ENCODE peak calls at places on chromosomes 12 and 14, in eight cellular contexts. N is brain microvascular endothelial cell, F is Peyer's patch, I is PC-3, C is pancreas, D is psoas muscle, L is sigmoid colon, S is suprapubic skin. Q is an unnamed sample.
A peak's percentile ranks its signal among the peaks of the same experiment; 100 is the strongest.

GRCh38 chr12:53325539-53326061 is 4.2 kb upstream of the AAAS start:
- DNase-seq in N (no peak), F (peak; percentile 54), I (no peak), C (peak; percentile 60), D (peak; percentile 53), L (peak; percentile 73), S (no peak), Q (peak; percentile 70)

GRCh38 chr12:43057561-43057960 is 468.0 kb upstream of the PRICKLE1 start:
- DNase-seq in N (no peak), F (no peak), I (peak; percentile 7), C (no peak), D (no peak), L (no peak), S (no peak), Q (no peak)

GRCh38 chr12:16012086-16012485 is 101.0 kb downstream of the DERA start:
- DNase-seq in N (peak; percentile 15), F (no peak), I (no peak), C (peak; percentile 63), D (peak; percentile 30), L (peak; percentile 74), S (no peak), Q (no peak)

GRCh38 chr14:98688446-98688845 is 583.6 kb downstream of the BCL11B start:
- DNase-seq in N (no peak), F (no peak), I (no peak), C (no peak), D (no peak), L (no peak), S (no peak), Q (no peak)

GRCh38 chr12:65278576-65279386 is at the start of gene MSRB3:
- DNase-seq in N (peak; percentile 60), F (peak; percentile 59), I (peak; percentile 61), C (peak; percentile 53), D (peak; percentile 79), L (peak; percentile 92), S (peak; percentile 83), Q (peak; percentile 80)

GRCh38 chr14:95200404-95200803 is 43.1 kb upstream of the DICER1 start:
- DNase-seq in N (no peak), F (no peak), I (no peak), C (peak; percentile 40), D (no peak), L (no peak), S (no peak), Q (peak; percentile 87)

GRCh38 chr12:5262450-5262849 is 169.5 kb upstream of the NTF3 start:
- DNase-seq in N (peak; percentile 13), F (no peak), I (no peak), C (no peak), D (no peak), L (no peak), S (no peak), Q (no peak)

GRCh38 chr12:54891717-54892478 is 37.6 kb downstream of the MUCL1 start:
- DNase-seq in N (peak; percentile 28), F (no peak), I (peak; percentile 96), C (no peak), D (no peak), L (no peak), S (no peak), Q (no peak)

GRCh38 chr12:124224535-124225110 is 70.3 kb upstream of the RFLNA start:
- DNase-seq in N (no peak), F (no peak), I (no peak), C (no peak), D (no peak), L (no peak), S (no peak), Q (no peak)

GRCh38 chr14:53048631-53049030 is 97.8 kb upstream of the FERMT2 start:
- DNase-seq in N (no peak), F (no peak), I (no peak), C (no peak), D (no peak), L (no peak), S (no peak), Q (no peak)

GRCh38 chr12:85641796-85642195 is 194.4 kb downstream of the RASSF9 start:
- DNase-seq in N (no peak), F (no peak), I (peak; percentile 59), C (no peak), D (no peak), L (no peak), S (no peak), Q (no peak)

GRCh38 chr12:108190529-108190928 is 61.4 kb downstream of the WSCD2 start:
- DNase-seq in N (no peak), F (no peak), I (no peak), C (no peak), D (no peak), L (peak; percentile 67), S (no peak), Q (no peak)

GRCh38 chr12:108193922-108194321 is 64.8 kb downstream of the WSCD2 start:
- DNase-seq in N (peak; percentile 5), F (peak; percentile 52), I (peak; percentile 36), C (no peak), D (no peak), L (no peak), S (no peak), Q (no peak)

GRCh38 chr12:108193493-108193892 is 64.4 kb downstream of the WSCD2 start:
- DNase-seq in N (no peak), F (no peak), I (no peak), C (no peak), D (no peak), L (no peak), S (no peak), Q (no peak)

GRCh38 chr12:108191086-108191485 is 62.0 kb downstream of the WSCD2 start:
- DNase-seq in N (no peak), F (no peak), I (no peak), C (no peak), D (no peak), L (no peak), S (no peak), Q (no peak)

DNA sequence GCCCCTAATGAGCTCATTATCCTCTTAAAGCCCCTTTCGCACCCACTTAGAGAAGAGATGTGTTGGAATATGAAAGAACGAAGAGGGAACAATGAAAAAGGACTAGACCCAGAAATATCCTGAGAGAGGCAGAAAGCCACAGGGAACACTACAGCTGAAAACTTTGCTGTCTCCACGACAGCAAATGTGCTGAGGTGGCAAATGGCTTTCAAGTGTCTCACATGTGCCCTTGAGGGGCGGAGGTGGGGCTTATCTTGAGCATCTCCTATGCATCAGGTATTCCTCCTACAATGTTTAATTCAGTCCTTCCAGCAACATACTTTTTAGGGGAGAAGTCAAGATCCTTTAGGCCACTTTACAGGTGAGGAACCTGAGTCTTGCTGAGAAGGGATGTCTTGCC is 62.9 kb downstream of the WSCD2 start:
- DNase-seq in N (no peak), F (no peak), I (no peak), C (no peak), D (no peak), L (no peak), S (no peak), Q (no peak)
- H3K36me3 ChIP-seq in N (no peaks in the 10 kb centered on the region), F (no peaks in the 10 kb centered on the region), I (no peaks in the 10 kb centered on the region), C (no peaks in the 10 kb centered on the region), D (no peaks in the 10 kb centered on the region), L (no peaks in the 10 kb centered on the region), S (no peaks in the 10 kb centered on the region), Q (no peaks in the 10 kb centered on the region)

DNA sequence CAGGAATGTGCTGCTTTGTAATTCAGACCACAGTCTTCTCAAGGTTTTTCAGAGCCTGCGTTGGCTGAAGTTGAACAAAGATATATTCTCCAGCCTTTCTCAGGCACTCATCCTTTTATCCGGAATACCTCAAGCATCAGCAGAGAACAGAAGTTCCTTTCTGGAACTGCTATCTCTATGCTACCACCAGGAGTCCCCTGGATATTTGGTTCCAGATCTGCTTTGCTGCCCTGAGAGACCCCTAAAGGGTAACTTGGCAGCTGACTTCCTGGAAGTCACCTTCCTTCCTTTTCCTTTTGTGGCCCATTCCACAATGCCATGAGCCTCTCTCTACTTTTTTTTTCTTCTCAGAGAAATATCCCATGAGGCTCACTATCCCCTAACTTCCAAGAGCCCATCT is 188.2 kb downstream of the PLCZ1 start:
- DNase-seq in N (no peak), F (no peak), I (no peak), C (no peak), D (no peak), L (no peak), S (no peak), Q (no peak)
- H3K36me3 ChIP-seq in N (no peaks in the 10 kb centered on the region), F (no peaks in the 10 kb centered on the region), I (no peaks in the 10 kb centered on the region), C (no peaks in the 10 kb centered on the region), D (no peaks in the 10 kb centered on the region), L (no peaks in the 10 kb centered on the region), S (no peaks in the 10 kb centered on the region), Q (no peaks in the 10 kb centered on the region)

DNA sequence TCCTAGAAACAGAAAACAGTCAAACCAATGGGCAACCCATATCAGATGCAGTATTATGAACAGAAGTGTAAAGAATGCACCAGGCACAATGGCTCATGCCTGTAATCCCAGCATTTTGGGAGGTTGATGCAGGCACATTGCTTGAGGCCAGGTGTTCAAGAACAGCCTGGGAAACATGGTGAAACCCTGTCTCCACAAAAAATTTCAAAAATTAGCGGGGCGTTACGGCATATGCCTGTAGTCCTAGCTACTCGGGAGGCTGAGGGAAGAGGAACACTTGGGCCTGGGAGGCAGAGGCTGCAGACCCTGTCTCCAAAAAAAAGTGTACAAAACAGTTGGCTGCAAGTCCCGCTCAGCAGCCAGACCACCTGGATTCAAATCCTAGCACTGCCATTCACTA is 4.9 kb downstream of the PXN start:
- DNase-seq in N (no peak), F (no peak), I (no peak), C (no peak), D (no peak), L (no peak), S (no peak), Q (no peak)
- H3K36me3 ChIP-seq in N (peaks cover 6% of the 10 kb centered on the region), F (no peaks in the 10 kb centered on the region), I (peaks cover 44% of the 10 kb centered on the region), C (no peaks in the 10 kb centered on the region), D (peaks cover 2% of the 10 kb centered on the region), L (no peaks in the 10 kb centered on the region), S (peaks cover 3% of the 10 kb centered on the region), Q (no peaks in the 10 kb centered on the region)

DNA sequence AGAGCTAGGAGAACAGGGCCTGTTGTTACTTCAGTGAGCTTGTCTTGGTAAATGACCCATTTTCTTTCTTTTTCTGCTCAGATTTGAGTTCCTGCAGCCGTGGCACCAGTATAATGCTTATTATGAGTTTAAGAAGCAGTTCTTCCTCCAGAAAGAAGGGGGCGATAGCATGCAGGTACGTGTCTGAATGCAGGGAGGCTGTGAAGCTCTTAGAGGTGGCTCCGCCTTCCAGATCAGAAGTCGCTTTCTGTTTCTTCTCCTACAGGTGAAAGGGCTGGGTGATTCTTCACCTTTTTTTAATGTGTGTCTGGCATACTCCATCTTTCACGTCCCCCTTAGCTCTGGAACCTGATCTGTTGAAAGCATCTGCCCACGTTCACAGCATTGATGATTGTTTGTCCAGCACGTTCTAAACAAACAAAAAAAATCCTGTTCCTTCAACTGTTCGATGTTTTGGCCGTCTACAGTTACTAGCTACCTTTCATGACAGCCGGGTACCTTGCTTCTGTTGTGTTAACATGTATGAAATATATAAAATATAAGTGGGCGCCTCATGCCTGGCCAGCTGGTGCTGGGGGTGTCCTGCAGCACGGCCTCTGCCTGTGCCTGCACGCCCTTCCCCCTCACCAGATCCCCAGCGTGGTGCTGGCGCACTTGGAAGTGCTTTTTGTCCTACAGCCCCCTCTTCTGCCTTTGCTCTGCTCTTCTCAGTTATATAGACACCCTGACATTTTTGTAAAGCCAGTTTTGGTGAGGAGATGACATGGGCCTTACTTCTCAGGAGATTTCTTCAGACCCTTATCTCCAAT is 44.6 kb downstream of the SFSWAP start:
- DNase-seq in N (peak; percentile 4), F (no peak), I (peak; percentile 61), C (no peak), D (no peak), L (no peak), S (no peak), Q (no peak)
- H3K36me3 ChIP-seq in N (peaks cover 54% of the 10 kb centered on the region), F (no peaks in the 10 kb centered on the region), I (peaks cover 60% of the 10 kb centered on the region), C (no peaks in the 10 kb centered on the region), D (peaks cover 2% of the 10 kb centered on the region), L (peaks cover 65% of the 10 kb centered on the region), S (peaks cover 80% of the 10 kb centered on the region), Q (peaks cover 79% of the 10 kb centered on the region)

Q was measured in upper lobe of right lung.